ENCODE peak calls at places on chromosomes 6 and 20, in eight cellular contexts. T, E, S, H, Y, D, R and Q are unnamed samples.

GRCh38 chr6:167702241-167702827 is 124.4 kb upstream of the AFDN start:
- DNase-seq in T (no peak), E (no peak), S (no peak), H (no peak), Y (no peak), D (no peak), R (no peak), Q (no peak)

GRCh38 chr6:170086639-170087420 is 204.0 kb downstream of the DLL1 start:
- DNase-seq in T (no peak), E (no peak), S (no peak), H (no peak), Y (no peak), D (no peak), R (peak), Q (no peak)

GRCh38 chr6:125834347-125834746 is 43.6 kb downstream of the NCOA7 start:
- DNase-seq in T (no peak), E (no peak), S (no peak), H (no peak), Y (no peak), D (no peak), R (no peak), Q (no peak)

GRCh38 chr6:22470454-22471368 is 98.7 kb upstream of the HDGFL1 start:
- DNase-seq in T (no peak), E (no peak), S (no peak), H (peak), Y (peak), D (no peak), R (peak), Q (peak)

GRCh38 chr6:27370391-27370790 is 18.2 kb upstream of the ZNF391 start:
- DNase-seq in T (no peak), E (no peak), S (no peak), H (no peak), Y (no peak), D (no peak), R (no peak), Q (peak)

GRCh38 chr20:2822073-2822472 is 5.9 kb downstream of the TMEM239 start:
- DNase-seq in T (no peak), E (no peak), S (no peak), H (no peak), Y (no peak), D (peak), R (no peak), Q (no peak)

GRCh38 chr6:85449818-85450577 is at the start of gene NT5E:
- DNase-seq in T (peak), E (peak), S (no peak), H (no peak), Y (peak), D (no peak), R (peak), Q (peak)

GRCh38 chr6:135411339-135411738 is 86.2 kb downstream of the AHI1 start:
- DNase-seq in T (no peak), E (no peak), S (no peak), H (no peak), Y (no peak), D (no peak), R (no peak), Q (peak)

GRCh38 chr20:53778041-53778516 is 184.4 kb upstream of the ZNF217 start:
- DNase-seq in T (no peak), E (no peak), S (no peak), H (no peak), Y (no peak), D (no peak), R (peak), Q (no peak)

GRCh38 chr6:161265975-161266374 is 7.9 kb downstream of the AGPAT4 start:
- DNase-seq in T (peak), E (peak), S (no peak), H (no peak), Y (no peak), D (no peak), R (no peak), Q (peak)

GRCh38 chr6:130961148-130961547 is 101.9 kb downstream of the EPB41L2 start:
- DNase-seq in T (no peak), E (peak), S (no peak), H (no peak), Y (no peak), D (no peak), R (no peak), Q (peak)

GRCh38 chr6:36326351-36326995 is 10.2 kb downstream of the BNIP5 start:
- DNase-seq in T (no peak), E (no peak), S (no peak), H (peak), Y (no peak), D (no peak), R (no peak), Q (no peak)

GRCh38 chr20:10555865-10556308 is 117.9 kb downstream of the JAG1 start:
- DNase-seq in T (no peak), E (peak), S (no peak), H (no peak), Y (peak), D (no peak), R (no peak), Q (peak)

GRCh38 chr20:60143450-60143849 is 185.2 kb downstream of the CDH26 start:
- DNase-seq in T (no peak), E (no peak), S (no peak), H (no peak), Y (no peak), D (no peak), R (no peak), Q (no peak)

GRCh38 chr20:63628246-63628975 is 1.5 kb upstream of the GMEB2 start:
- DNase-seq in T (peak), E (peak), S (peak), H (peak), Y (peak), D (peak), R (no peak), Q (peak)

GRCh38 chr20:8287328-8287727 is 155.3 kb downstream of the PLCB1 start:
- DNase-seq in T (no peak), E (no peak), S (no peak), H (no peak), Y (no peak), D (no peak), R (no peak), Q (no peak)

GRCh38 chr20:51054233-51054632 is 31.3 kb upstream of the KCNG1 start:
- DNase-seq in T (no peak), E (no peak), S (no peak), H (no peak), Y (no peak), D (no peak), R (no peak), Q (no peak)

GRCh38 chr20:36344517-36345132 is 38.5 kb downstream of the DLGAP4 start:
- DNase-seq in T (peak), E (peak), S (peak), H (no peak), Y (peak), D (no peak), R (peak), Q (peak)

GRCh38 chr20:38299963-38300362 is 4.0 kb upstream of the BPI start:
- DNase-seq in T (no peak), E (no peak), S (no peak), H (no peak), Y (no peak), D (no peak), R (no peak), Q (no peak)

GRCh38 chr6:137259349-137259748 is 40.2 kb upstream of the IFNGR1 start:
- DNase-seq in T (no peak), E (no peak), S (no peak), H (no peak), Y (no peak), D (no peak), R (no peak), Q (no peak)

GRCh38 chr6:130453230-130453629 is 87.4 kb downstream of the TMEM200A start:
- DNase-seq in T (peak), E (no peak), S (no peak), H (no peak), Y (peak), D (no peak), R (no peak), Q (peak)

GRCh38 chr6:9126845-9127560 is 691.7 kb upstream of the SLC35B3 start:
- DNase-seq in T (no peak), E (peak), S (no peak), H (no peak), Y (peak), D (no peak), R (no peak), Q (peak)

GRCh38 chr6:75436869-75437268 is 56.7 kb downstream of the FILIP1 start:
- DNase-seq in T (no peak), E (no peak), S (no peak), H (no peak), Y (no peak), D (no peak), R (peak), Q (no peak)

GRCh38 chr6:18362058-18362561 is 25.0 kb upstream of the RNF144B start:
- DNase-seq in T (no peak), E (no peak), S (no peak), H (no peak), Y (peak), D (no peak), R (no peak), Q (peak)

GRCh38 chr20:14622796-14623195 is 285.4 kb upstream of the FLRT3 start:
- DNase-seq in T (no peak), E (peak), S (peak), H (no peak), Y (no peak), D (no peak), R (no peak), Q (peak)

GRCh38 chr6:7267521-7268091 is 45.4 kb downstream of the SSR1 start:
- DNase-seq in T (no peak), E (peak), S (no peak), H (no peak), Y (peak), D (no peak), R (no peak), Q (peak)

GRCh38 chr6:189676-190075 is 102.6 kb upstream of the DUSP22 start:
- DNase-seq in T (no peak), E (no peak), S (no peak), H (no peak), Y (no peak), D (no peak), R (no peak), Q (no peak)

GRCh38 chr6:4346659-4347333 is 211.4 kb upstream of the ECI2 start:
- DNase-seq in T (no peak), E (no peak), S (no peak), H (no peak), Y (no peak), D (no peak), R (peak), Q (peak)

GRCh38 chr20:48716541-48716940 is 111.3 kb downstream of the PREX1 start:
- DNase-seq in T (no peak), E (no peak), S (no peak), H (no peak), Y (no peak), D (no peak), R (no peak), Q (no peak)

GRCh38 chr6:166437661-166438060 is 54.9 kb upstream of the MPC1 start:
- DNase-seq in T (no peak), E (no peak), S (no peak), H (no peak), Y (no peak), D (no peak), R (no peak), Q (no peak)

GRCh38 chr6:5213851-5214507 is 46.8 kb downstream of the LYRM4 start:
- DNase-seq in T (no peak), E (no peak), S (no peak), H (no peak), Y (peak), D (no peak), R (no peak), Q (peak)

GRCh38 chr20:39850821-39851330 is 838.2 kb downstream of the MAFB start:
- DNase-seq in T (no peak), E (no peak), S (no peak), H (no peak), Y (peak), D (no peak), R (no peak), Q (peak)